ENCODE peak calls at places on chromosome 12, in five cellular contexts. One of them, this sample, is unnamed.

GRCh38 chr12:24728366-24728765 is 220.5 kb downstream of the BCAT1 start:
- DNase-seq in spleen: no peak
- DNase-seq in KBM-7: peak; percentile 7
- DNase-seq in lower lobe of right lung: no peak
- DNase-seq in ecto neural progenitor cell: no peak
- DNase-seq in this sample: no peak

GRCh38 chr12:93990832-93991748 is 157.3 kb upstream of the PLXNC1 start:
- DNase-seq in spleen: no peak
- DNase-seq in KBM-7: peak; percentile 26
- DNase-seq in lower lobe of right lung: no peak
- DNase-seq in ecto neural progenitor cell: peak; percentile 79
- DNase-seq in this sample: no peak

GRCh38 chr12:42568952-42569916 is 20.3 kb downstream of the PRICKLE1 start:
- DNase-seq in spleen: no peak
- DNase-seq in KBM-7: peak; percentile 66
- DNase-seq in lower lobe of right lung: no peak
- DNase-seq in ecto neural progenitor cell: no peak
- DNase-seq in this sample: no peak

GRCh38 chr12:90048918-90049317 is 340.3 kb upstream of the ATP2B1 start:
- DNase-seq in spleen: no peak
- DNase-seq in KBM-7: no peak
- DNase-seq in lower lobe of right lung: no peak
- DNase-seq in ecto neural progenitor cell: no peak
- DNase-seq in this sample: no peak

GRCh38 chr12:34400986-34401658 is 378.8 kb downstream of the ALG10 start:
- DNase-seq in spleen: peak; percentile 50
- DNase-seq in KBM-7: no peak
- DNase-seq in lower lobe of right lung: peak; percentile 34
- DNase-seq in ecto neural progenitor cell: peak; percentile 24
- DNase-seq in this sample: peak; percentile 78

GRCh38 chr12:51470116-51470515 is 45.5 kb downstream of the SLC4A8 start:
- DNase-seq in spleen: no peak
- DNase-seq in KBM-7: no peak
- DNase-seq in lower lobe of right lung: no peak
- DNase-seq in ecto neural progenitor cell: no peak
- DNase-seq in this sample: no peak

GRCh38 chr12:52267699-52268098 is 6.7 kb upstream of the KRT86 start:
- DNase-seq in spleen: no peak
- DNase-seq in KBM-7: no peak
- DNase-seq in lower lobe of right lung: no peak
- DNase-seq in ecto neural progenitor cell: no peak
- DNase-seq in this sample: no peak

GRCh38 chr12:46523446-46523845 is 150.9 kb upstream of the SLC38A2 start:
- DNase-seq in spleen: no peak
- DNase-seq in KBM-7: no peak
- DNase-seq in lower lobe of right lung: no peak
- DNase-seq in ecto neural progenitor cell: no peak
- DNase-seq in this sample: no peak

GRCh38 chr12:122855071-122855829 is 20.0 kb downstream of the HIP1R start:
- DNase-seq in spleen: no peak
- DNase-seq in KBM-7: no peak
- DNase-seq in lower lobe of right lung: no peak
- DNase-seq in ecto neural progenitor cell: no peak
- DNase-seq in this sample: no peak

GRCh38 chr12:2083561-2083960 is 30.8 kb downstream of the CACNA1C start:
- DNase-seq in spleen: no peak
- DNase-seq in KBM-7: no peak
- DNase-seq in lower lobe of right lung: no peak
- DNase-seq in ecto neural progenitor cell: no peak
- DNase-seq in this sample: no peak

GRCh38 chr12:78820946-78821345 is 43.6 kb upstream of the SYT1 start:
- DNase-seq in spleen: no peak
- DNase-seq in KBM-7: no peak
- DNase-seq in lower lobe of right lung: no peak
- DNase-seq in ecto neural progenitor cell: no peak
- DNase-seq in this sample: no peak

GRCh38 chr12:131309700-131310099 is 356.0 kb downstream of the ADGRD1 start:
- DNase-seq in spleen: peak; percentile 40
- DNase-seq in KBM-7: no peak
- DNase-seq in lower lobe of right lung: no peak
- DNase-seq in ecto neural progenitor cell: peak; percentile 45
- DNase-seq in this sample: peak; percentile 82

GRCh38 chr12:16526693-16527092 is 79.3 kb downstream of the LMO3 start:
- DNase-seq in spleen: no peak
- DNase-seq in KBM-7: no peak
- DNase-seq in lower lobe of right lung: no peak
- DNase-seq in ecto neural progenitor cell: no peak
- DNase-seq in this sample: no peak

GRCh38 chr12:10165421-10165820 is 6.5 kb downstream of the OLR1 start:
- DNase-seq in spleen: no peak
- DNase-seq in KBM-7: no peak
- DNase-seq in lower lobe of right lung: no peak
- DNase-seq in ecto neural progenitor cell: no peak
- DNase-seq in this sample: no peak

GRCh38 chr12:127829974-127830543 is 436.9 kb upstream of the TMEM132C start:
- DNase-seq in spleen: no peak
- DNase-seq in KBM-7: no peak
- DNase-seq in lower lobe of right lung: no peak
- DNase-seq in ecto neural progenitor cell: no peak
- DNase-seq in this sample: no peak

GRCh38 chr12:64608901-64609542 is 1.3 kb upstream of the RASSF3 start:
- DNase-seq in spleen: no peak
- DNase-seq in KBM-7: peak; percentile 65
- DNase-seq in lower lobe of right lung: no peak
- DNase-seq in ecto neural progenitor cell: peak; percentile 64
- DNase-seq in this sample: no peak

GRCh38 chr12:51082561-51083139 is 746 bp downstream of the CSRNP2 start:
- DNase-seq in spleen: no peak
- DNase-seq in KBM-7: peak; percentile 23
- DNase-seq in lower lobe of right lung: no peak
- DNase-seq in ecto neural progenitor cell: no peak
- DNase-seq in this sample: no peak

GRCh38 chr12:104171785-104172563 is 34.0 kb upstream of the NFYB start:
- DNase-seq in spleen: no peak
- DNase-seq in KBM-7: no peak
- DNase-seq in lower lobe of right lung: no peak
- DNase-seq in ecto neural progenitor cell: no peak
- DNase-seq in this sample: peak; percentile 80

GRCh38 chr12:28114488-28114887 is 75.8 kb upstream of the CCDC91 start:
- DNase-seq in spleen: no peak
- DNase-seq in KBM-7: no peak
- DNase-seq in lower lobe of right lung: no peak
- DNase-seq in ecto neural progenitor cell: no peak
- DNase-seq in this sample: no peak

GRCh38 chr12:65536876-65537661 is 258.6 kb downstream of the MSRB3 start:
- DNase-seq in spleen: no peak
- DNase-seq in KBM-7: no peak
- DNase-seq in lower lobe of right lung: no peak
- DNase-seq in ecto neural progenitor cell: no peak
- DNase-seq in this sample: peak; percentile 88

GRCh38 chr12:121061831-121062230 is 22.8 kb upstream of the OASL start:
- DNase-seq in spleen: no peak
- DNase-seq in KBM-7: peak; percentile 30
- DNase-seq in lower lobe of right lung: no peak
- DNase-seq in ecto neural progenitor cell: no peak
- DNase-seq in this sample: no peak

GRCh38 chr12:41932470-41932991 is 212.1 kb downstream of the GXYLT1 start:
- DNase-seq in spleen: peak; percentile 92
- DNase-seq in KBM-7: peak; percentile 98
- DNase-seq in lower lobe of right lung: peak; percentile 82
- DNase-seq in ecto neural progenitor cell: peak; percentile 63
- DNase-seq in this sample: no peak

GRCh38 chr12:45242180-45242579 is 26.3 kb downstream of the ANO6 start:
- DNase-seq in spleen: no peak
- DNase-seq in KBM-7: no peak
- DNase-seq in lower lobe of right lung: no peak
- DNase-seq in ecto neural progenitor cell: peak; percentile 30
- DNase-seq in this sample: no peak

GRCh38 chr12:106245767-106246166 is 2.1 kb downstream of the CKAP4 start:
- DNase-seq in spleen: no peak
- DNase-seq in KBM-7: no peak
- DNase-seq in lower lobe of right lung: peak; percentile 85
- DNase-seq in ecto neural progenitor cell: no peak
- DNase-seq in this sample: peak; percentile 59

This sample was measured in osteocyte.